ENCODE peak calls at places on chromosomes 3 and 15, in five cellular contexts. K is epithelial cell of esophagus, O is glutamatergic neuron, B is adrenal gland, J is nephron progenitor cell. R is an unnamed sample.

GRCh38 chr15:82647045-82647834 is at the start of gene CPEB1:
- DNase-seq in K (peak), B (peak), J (peak), O (peak), R (peak)

GRCh38 chr15:98706387-98706786 is 58.0 kb downstream of the IGF1R start:
- DNase-seq in O (no peak), B (no peak), K (no peak), J (no peak), R (no peak)

GRCh38 chr3:178705925-178706324 is 169.7 kb downstream of the KCNMB2 start:
- DNase-seq in J (no peak), O (no peak), K (peak), B (no peak), R (no peak)

GRCh38 chr3:7657214-7658112 is 796.5 kb downstream of the GRM7 start:
- DNase-seq in K (peak), B (no peak), O (no peak), J (no peak), R (no peak)

GRCh38 chr3:37990527-37990926 is at the start of gene VILL:
- DNase-seq in B (no peak), O (peak), K (peak), J (no peak), R (no peak)

GRCh38 chr3:101423984-101424888 is 88.8 kb downstream of the SENP7 start:
- DNase-seq in K (no peak), J (no peak), O (no peak), B (no peak), R (no peak)

GRCh38 chr15:93029613-93030429 is 59.2 kb downstream of the RGMA start:
- DNase-seq in J (no peak), O (peak), B (peak), K (peak), R (no peak)

GRCh38 chr3:52077376-52077775 is 21.0 kb upstream of the DUSP7 start:
- DNase-seq in B (peak), J (no peak), O (no peak), K (no peak), R (no peak)

GRCh38 chr3:16461463-16462245 is 51.8 kb downstream of the RFTN1 start:
- DNase-seq in O (no peak), J (no peak), K (no peak), B (no peak), R (no peak)

GRCh38 chr3:154745925-154746324 is 315.9 kb upstream of the GPR149 start:
- DNase-seq in O (no peak), K (peak), B (no peak), J (no peak), R (no peak)

GRCh38 chr3:34012102-34012461 is 213.7 kb downstream of the PDCD6IP start:
- DNase-seq in K (peak), B (peak), J (no peak), O (no peak), R (no peak)

GRCh38 chr3:71658131-71658530 is 67.1 kb downstream of the EIF4E3 start:
- DNase-seq in J (no peak), B (peak), O (no peak), K (peak), R (no peak)

GRCh38 chr3:178088930-178089329 is 447.3 kb upstream of the KCNMB2 start:
- DNase-seq in B (no peak), O (no peak), K (no peak), J (no peak), R (no peak)

GRCh38 chr3:54040476-54040875 is 81.9 kb upstream of the CACNA2D3 start:
- DNase-seq in J (no peak), O (no peak), K (no peak), B (no peak), R (no peak)

GRCh38 chr3:115325539-115325938 is 178.5 kb upstream of the ZBTB20 start:
- DNase-seq in B (peak), O (no peak), K (peak), J (peak), R (peak)

GRCh38 chr3:141305436-141305835 is 62.9 kb upstream of the ZBTB38 start:
- DNase-seq in K (peak), O (no peak), J (no peak), B (peak), R (no peak)

GRCh38 chr3:21163961-21164360 is 587.0 kb downstream of the ZNF385D start:
- DNase-seq in O (no peak), B (no peak), K (no peak), J (no peak), R (no peak)

GRCh38 chr3:48929358-48930035 is 10.9 kb downstream of the ARIH2 start:
- DNase-seq in B (no peak), O (no peak), J (no peak), K (no peak), R (no peak)

GRCh38 chr3:13876451-13876850 is 3.4 kb downstream of the WNT7A start:
- DNase-seq in J (no peak), B (no peak), K (no peak), O (peak), R (no peak)

GRCh38 chr3:14791343-14791945 is 27.3 kb upstream of the FGD5 start:
- DNase-seq in B (peak), K (peak), O (peak), J (peak), R (peak)

GRCh38 chr15:78810377-78811123 is 714 bp downstream of the ADAMTS7 start:
- DNase-seq in O (peak), K (peak), B (peak), J (peak), R (peak)

GRCh38 chr3:8539419-8539818 is 37.8 kb downstream of the LMCD1 start:
- DNase-seq in K (no peak), B (no peak), O (no peak), J (peak), R (no peak)

GRCh38 chr3:186107148-186108105 is 1.5 kb downstream of the ETV5 start:
- DNase-seq in B (peak), K (peak), J (peak), O (peak), R (peak)

GRCh38 chr3:83934208-83935150 is 1024.3 kb upstream of the CADM2 start:
- DNase-seq in B (no peak), K (peak), O (no peak), J (no peak), R (no peak)

GRCh38 chr3:180048840-180049239 is 12.1 kb upstream of the PEX5L start:
- DNase-seq in B (no peak), O (no peak), K (peak), J (no peak), R (no peak)

GRCh38 chr3:176872771-176873209 is 324.5 kb downstream of the TBL1XR1 start:
- DNase-seq in B (peak), K (peak), J (peak), O (peak), R (peak)

GRCh38 chr15:90637693-90638092 is 79.5 kb upstream of the BLM start:
- DNase-seq in O (peak), K (no peak), B (no peak), J (no peak), R (no peak)

GRCh38 chr3:61783993-61784718 is 222.8 kb downstream of the PTPRG start:
- DNase-seq in B (peak), J (no peak), K (peak), O (no peak), R (no peak)

GRCh38 chr15:85607842-85608241 is 186.9 kb downstream of the KLHL25 start:
- DNase-seq in O (no peak), B (peak), K (peak), J (no peak), R (no peak)

GRCh38 chr15:79943820-79944219 is 27.2 kb downstream of the BCL2A1 start:
- DNase-seq in B (no peak), J (no peak), K (peak), O (no peak), R (no peak)

GRCh38 chr3:71317749-71318458 is 265.6 kb downstream of the FOXP1 start:
- DNase-seq in J (no peak), B (no peak), O (no peak), K (no peak), R (no peak)

GRCh38 chr3:12180218-12180617 is 21.5 kb upstream of the TIMP4 start:
- DNase-seq in B (peak), O (no peak), K (peak), J (no peak), R (peak)

GRCh38 chr15:52095597-52096262 is 16.8 kb downstream of the BCL2L10 start:
- DNase-seq in J (no peak), B (peak), K (peak), O (no peak), R (no peak)

GRCh38 chr15:78197632-78198031 is 36.7 kb downstream of the ACSBG1 start:
- DNase-seq in J (no peak), K (no peak), B (no peak), O (no peak), R (no peak)

GRCh38 chr15:31511707-31512310 is 185.2 kb downstream of the KLF13 start:
- DNase-seq in K (no peak), B (no peak), O (no peak), J (no peak), R (no peak)

GRCh38 chr3:186815490-186815889 is 9.2 kb upstream of the RFC4 start:
- DNase-seq in B (no peak), J (no peak), K (peak), O (no peak), R (no peak)

GRCh38 chr3:52846427-52846983 is 11.7 kb upstream of the MUSTN1 start:
- DNase-seq in J (no peak), O (no peak), B (no peak), K (no peak), R (no peak)

GRCh38 chr3:14125193-14126016 is 553 bp downstream of the TMEM43 start:
- DNase-seq in J (peak), B (peak), O (peak), K (peak), R (peak)

GRCh38 chr15:77696006-77696631 is 63.4 kb upstream of the LINGO1 start:
- DNase-seq in B (peak), J (no peak), K (no peak), O (no peak), R (no peak)

GRCh38 chr3:120498947-120499346 is 48.2 kb upstream of the FSTL1 start:
- DNase-seq in B (peak), O (no peak), K (peak), J (peak), R (no peak)

GRCh38 chr3:162799910-162800309 is 1303.3 kb downstream of the OTOL1 start:
- DNase-seq in J (no peak), B (no peak), K (no peak), O (no peak), R (no peak)
- TF ChIP-seq CTCF in J (no peak), B (no peak), K (no peak), O (no peak), R (no peak)

GRCh38 chr3:78660958-78661357 is 1106.8 kb downstream of the ROBO1 start:
- DNase-seq in O (no peak), K (no peak), J (no peak), B (no peak), R (no peak)

GRCh38 chr3:78659386-78659987 is 1108.3 kb downstream of the ROBO1 start:
- DNase-seq in J (peak), K (peak), B (peak), O (no peak), R (peak)
- TF ChIP-seq CTCF in J (peak), K (peak), B (peak), O (peak), R (peak)

GRCh38 chr3:167835359-167835758 is 99.8 kb downstream of the SERPINI1 start:
- DNase-seq in B (no peak), O (no peak), J (no peak), K (no peak), R (no peak)

GRCh38 chr3:167829057-167829456 is 93.5 kb downstream of the SERPINI1 start:
- DNase-seq in O (no peak), B (no peak), K (no peak), J (no peak), R (no peak)

GRCh38 chr3:167835953-167836352 is 100.4 kb downstream of the SERPINI1 start:
- DNase-seq in O (no peak), B (no peak), J (no peak), K (no peak), R (no peak)

DNA sequence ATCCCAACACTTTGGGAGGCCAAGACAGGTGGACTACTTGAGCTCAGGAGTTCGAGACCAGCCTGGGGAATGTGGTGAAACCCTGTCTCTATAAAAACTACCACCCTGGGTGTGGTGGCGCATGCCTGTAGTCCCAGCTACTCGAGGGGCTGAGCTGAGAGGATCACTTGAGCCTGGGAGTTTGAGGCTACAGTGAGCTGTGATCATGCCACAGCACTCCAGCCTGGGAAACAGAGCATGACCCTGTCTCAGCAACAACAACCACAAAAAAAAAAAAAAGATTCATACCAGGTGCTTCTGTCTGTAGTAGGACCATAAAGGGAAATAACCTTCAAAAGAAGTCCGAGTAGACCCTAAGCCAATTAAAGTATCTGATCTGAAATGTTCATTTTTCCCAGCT is 94.5 kb downstream of the SERPINI1 start:
- DNase-seq in O (no peak), B (no peak), K (no peak), J (no peak), R (no peak)
- TF ChIP-seq CTCF in O (no peak), B (no peak), K (no peak), J (no peak), R (no peak)

GRCh38 chr15:73325191-73325980 is 43.4 kb downstream of the HCN4 start:
- DNase-seq in O (no peak), J (no peak), B (no peak), K (no peak), R (peak)
- TF ChIP-seq CTCF in O (no peak), J (peak), B (no peak), K (no peak), R (peak)

DNA sequence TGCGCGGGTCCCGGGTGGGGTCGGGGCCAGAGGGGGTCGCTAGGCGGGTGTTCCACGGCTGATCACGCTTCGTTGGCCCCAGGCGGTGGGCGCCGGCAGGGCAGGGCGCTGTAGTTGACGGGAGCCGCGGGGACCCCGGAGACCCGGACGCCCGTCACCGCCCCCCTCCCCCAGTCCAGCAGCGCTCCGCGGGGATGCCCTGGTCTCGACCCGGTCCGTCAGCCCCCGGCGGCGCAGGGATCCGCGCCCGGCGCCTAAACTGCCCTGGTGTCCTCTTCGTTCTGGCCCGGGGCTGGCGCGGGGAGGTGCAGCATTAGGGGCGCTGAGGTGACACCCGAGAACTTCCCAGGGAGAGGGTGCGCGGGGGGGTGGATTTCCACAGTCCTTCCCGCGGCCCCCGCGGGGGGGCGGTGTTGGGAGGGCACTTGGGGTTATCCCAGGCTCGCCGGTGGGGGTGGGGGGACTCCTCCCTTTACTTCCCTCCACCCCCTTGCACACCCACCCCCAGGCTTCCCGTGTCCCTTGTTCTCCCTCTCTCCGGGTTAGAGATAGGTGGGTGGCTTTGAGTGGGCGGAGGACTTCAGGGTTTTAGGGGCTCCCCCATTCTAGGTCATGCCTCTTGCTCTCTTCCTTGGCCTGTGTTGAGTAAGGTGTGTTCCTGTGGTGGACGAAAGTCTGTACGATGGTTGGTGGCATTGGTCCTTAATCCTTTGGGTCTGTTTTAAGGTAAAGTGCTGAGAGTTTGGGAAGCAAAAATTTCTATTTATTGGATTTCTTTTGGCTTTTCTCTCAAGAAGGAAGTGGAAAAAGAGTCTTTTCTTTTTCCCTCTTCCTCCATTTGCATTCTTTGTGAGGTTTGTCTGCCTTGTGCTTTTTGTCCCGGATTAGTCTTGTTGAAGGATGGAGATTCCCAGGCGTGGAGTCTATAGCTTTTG is 672 bp downstream of the SKIL start:
- DNase-seq in B (peak), K (peak), O (peak), J (peak), R (peak)
- TF ChIP-seq CTCF in B (peak), K (peak), O (peak), J (peak), R (peak)

R was measured in endothelial cell.